ENCODE peak calls at places on chromosomes 4 and X, in eight cellular contexts. One of them, this sample, is unnamed.
A peak's percentile ranks its signal among the peaks of the same experiment; 100 is the strongest.

GRCh38 chrX:119605398-119605738 is 856 bp downstream of the NKRF start:
- DNase-seq in HTR-8/SVneo: no peak
- DNase-seq in right atrium auricular region: no peak
- DNase-seq in Peyer's patch: peak; percentile 58
- DNase-seq in lower leg skin: no peak
- DNase-seq in tibial artery: no peak
- DNase-seq in NCI-H2171: no peak
- DNase-seq in stimulated activated CD4-positive, alpha-beta T cell treated with anti-CD3 and anti-CD28 coated beads, Interleukin-2, amount 100 ng/mL, for 48 hours: no peak
- DNase-seq in this sample: no peak

GRCh38 chrX:48937065-48937907 is 18.5 kb upstream of the PIM2 start:
- DNase-seq in Peyer's patch: peak; percentile 96
- DNase-seq in HTR-8/SVneo: no peak
- DNase-seq in tibial artery: no peak
- DNase-seq in right atrium auricular region: no peak
- DNase-seq in stimulated activated CD4-positive, alpha-beta T cell treated with anti-CD3 and anti-CD28 coated beads, Interleukin-2, amount 100 ng/mL, for 48 hours: peak; percentile 87
- DNase-seq in NCI-H2171: no peak
- DNase-seq in lower leg skin: peak; percentile 91
- DNase-seq in this sample: no peak

GRCh38 chrX:110491846-110492620 is 133.4 kb downstream of the RTL9 start:
- DNase-seq in Peyer's patch: no peak
- DNase-seq in right atrium auricular region: no peak
- DNase-seq in HTR-8/SVneo: no peak
- DNase-seq in NCI-H2171: no peak
- DNase-seq in lower leg skin: no peak
- DNase-seq in tibial artery: no peak
- DNase-seq in stimulated activated CD4-positive, alpha-beta T cell treated with anti-CD3 and anti-CD28 coated beads, Interleukin-2, amount 100 ng/mL, for 48 hours: no peak
- DNase-seq in this sample: no peak

GRCh38 chrX:154458116-154458953 is at the start of gene PLXNA3:
- DNase-seq in stimulated activated CD4-positive, alpha-beta T cell treated with anti-CD3 and anti-CD28 coated beads, Interleukin-2, amount 100 ng/mL, for 48 hours: peak; percentile 58
- DNase-seq in tibial artery: no peak
- DNase-seq in Peyer's patch: peak; percentile 74
- DNase-seq in NCI-H2171: no peak
- DNase-seq in lower leg skin: no peak
- DNase-seq in HTR-8/SVneo: peak; percentile 21
- DNase-seq in right atrium auricular region: no peak
- DNase-seq in this sample: no peak

GRCh38 chr4:6470502-6471302 is 1.7 kb downstream of the PPP2R2C start:
- DNase-seq in Peyer's patch: peak; percentile 44
- DNase-seq in lower leg skin: peak; percentile 82
- DNase-seq in right atrium auricular region: peak; percentile 63
- DNase-seq in stimulated activated CD4-positive, alpha-beta T cell treated with anti-CD3 and anti-CD28 coated beads, Interleukin-2, amount 100 ng/mL, for 48 hours: no peak
- DNase-seq in NCI-H2171: no peak
- DNase-seq in tibial artery: peak; percentile 65
- DNase-seq in HTR-8/SVneo: no peak
- DNase-seq in this sample: no peak

GRCh38 chr4:171846232-171846631 is 33.0 kb downstream of the GALNTL6 start:
- DNase-seq in lower leg skin: no peak
- DNase-seq in tibial artery: no peak
- DNase-seq in NCI-H2171: no peak
- DNase-seq in right atrium auricular region: no peak
- DNase-seq in stimulated activated CD4-positive, alpha-beta T cell treated with anti-CD3 and anti-CD28 coated beads, Interleukin-2, amount 100 ng/mL, for 48 hours: no peak
- DNase-seq in Peyer's patch: peak; percentile 48
- DNase-seq in HTR-8/SVneo: peak; percentile 36
- DNase-seq in this sample: no peak

GRCh38 chr4:123599061-123599919 is 202.7 kb downstream of the SPRY1 start:
- DNase-seq in NCI-H2171: no peak
- DNase-seq in Peyer's patch: no peak
- DNase-seq in lower leg skin: no peak
- DNase-seq in right atrium auricular region: no peak
- DNase-seq in tibial artery: no peak
- DNase-seq in stimulated activated CD4-positive, alpha-beta T cell treated with anti-CD3 and anti-CD28 coated beads, Interleukin-2, amount 100 ng/mL, for 48 hours: no peak
- DNase-seq in HTR-8/SVneo: no peak
- DNase-seq in this sample: no peak

GRCh38 chr4:147017081-147017480 is 71.4 kb upstream of the TTC29 start:
- DNase-seq in lower leg skin: no peak
- DNase-seq in right atrium auricular region: no peak
- DNase-seq in HTR-8/SVneo: no peak
- DNase-seq in NCI-H2171: no peak
- DNase-seq in tibial artery: no peak
- DNase-seq in Peyer's patch: no peak
- DNase-seq in stimulated activated CD4-positive, alpha-beta T cell treated with anti-CD3 and anti-CD28 coated beads, Interleukin-2, amount 100 ng/mL, for 48 hours: no peak
- DNase-seq in this sample: no peak

GRCh38 chrX:13110427-13111324 is 66.3 kb upstream of the FAM9C start:
- DNase-seq in stimulated activated CD4-positive, alpha-beta T cell treated with anti-CD3 and anti-CD28 coated beads, Interleukin-2, amount 100 ng/mL, for 48 hours: no peak
- DNase-seq in Peyer's patch: peak; percentile 64
- DNase-seq in tibial artery: peak; percentile 83
- DNase-seq in right atrium auricular region: peak; percentile 85
- DNase-seq in HTR-8/SVneo: peak; percentile 66
- DNase-seq in lower leg skin: no peak
- DNase-seq in NCI-H2171: no peak
- DNase-seq in this sample: peak; percentile 15

GRCh38 chr4:17717301-17717700 is 64.1 kb downstream of the FAM184B start:
- DNase-seq in stimulated activated CD4-positive, alpha-beta T cell treated with anti-CD3 and anti-CD28 coated beads, Interleukin-2, amount 100 ng/mL, for 48 hours: no peak
- DNase-seq in HTR-8/SVneo: no peak
- DNase-seq in right atrium auricular region: no peak
- DNase-seq in Peyer's patch: no peak
- DNase-seq in NCI-H2171: no peak
- DNase-seq in lower leg skin: peak; percentile 10
- DNase-seq in tibial artery: no peak
- DNase-seq in this sample: peak; percentile 87

GRCh38 chr4:128322986-128323385 is 35.4 kb upstream of the PGRMC2 start:
- DNase-seq in HTR-8/SVneo: peak; percentile 53
- DNase-seq in NCI-H2171: no peak
- DNase-seq in Peyer's patch: no peak
- DNase-seq in stimulated activated CD4-positive, alpha-beta T cell treated with anti-CD3 and anti-CD28 coated beads, Interleukin-2, amount 100 ng/mL, for 48 hours: no peak
- DNase-seq in tibial artery: no peak
- DNase-seq in lower leg skin: no peak
- DNase-seq in right atrium auricular region: no peak
- DNase-seq in this sample: no peak

GRCh38 chr4:80124246-80125211 is 51.5 kb upstream of the ANTXR2 start:
- DNase-seq in NCI-H2171: no peak
- DNase-seq in right atrium auricular region: no peak
- DNase-seq in Peyer's patch: no peak
- DNase-seq in tibial artery: no peak
- DNase-seq in HTR-8/SVneo: no peak
- DNase-seq in lower leg skin: no peak
- DNase-seq in stimulated activated CD4-positive, alpha-beta T cell treated with anti-CD3 and anti-CD28 coated beads, Interleukin-2, amount 100 ng/mL, for 48 hours: no peak
- DNase-seq in this sample: no peak

GRCh38 chrX:109826954-109827708 is 94.1 kb upstream of the ACSL4 start:
- DNase-seq in Peyer's patch: no peak
- DNase-seq in HTR-8/SVneo: peak; percentile 26
- DNase-seq in tibial artery: no peak
- DNase-seq in NCI-H2171: no peak
- DNase-seq in lower leg skin: no peak
- DNase-seq in stimulated activated CD4-positive, alpha-beta T cell treated with anti-CD3 and anti-CD28 coated beads, Interleukin-2, amount 100 ng/mL, for 48 hours: no peak
- DNase-seq in right atrium auricular region: no peak
- DNase-seq in this sample: no peak

GRCh38 chr4:92303621-92304027 is at the start of gene GRID2:
- DNase-seq in stimulated activated CD4-positive, alpha-beta T cell treated with anti-CD3 and anti-CD28 coated beads, Interleukin-2, amount 100 ng/mL, for 48 hours: no peak
- DNase-seq in right atrium auricular region: no peak
- DNase-seq in lower leg skin: no peak
- DNase-seq in HTR-8/SVneo: peak; percentile 5
- DNase-seq in tibial artery: no peak
- DNase-seq in Peyer's patch: no peak
- DNase-seq in NCI-H2171: peak; percentile 37
- DNase-seq in this sample: peak; percentile 61

GRCh38 chr4:80322716-80323115 is 12.8 kb upstream of the CFAP299 start:
- DNase-seq in tibial artery: no peak
- DNase-seq in stimulated activated CD4-positive, alpha-beta T cell treated with anti-CD3 and anti-CD28 coated beads, Interleukin-2, amount 100 ng/mL, for 48 hours: no peak
- DNase-seq in right atrium auricular region: no peak
- DNase-seq in Peyer's patch: no peak
- DNase-seq in HTR-8/SVneo: no peak
- DNase-seq in lower leg skin: no peak
- DNase-seq in NCI-H2171: no peak
- DNase-seq in this sample: no peak

GRCh38 chr4:3484057-3484973 is 21.2 kb downstream of the DOK7 start:
- DNase-seq in tibial artery: peak; percentile 95
- DNase-seq in HTR-8/SVneo: no peak
- DNase-seq in Peyer's patch: peak; percentile 77
- DNase-seq in right atrium auricular region: peak; percentile 75
- DNase-seq in stimulated activated CD4-positive, alpha-beta T cell treated with anti-CD3 and anti-CD28 coated beads, Interleukin-2, amount 100 ng/mL, for 48 hours: no peak
- DNase-seq in NCI-H2171: no peak
- DNase-seq in lower leg skin: no peak
- DNase-seq in this sample: no peak

GRCh38 chr4:8076023-8076422 is 82.6 kb downstream of the ABLIM2 start:
- DNase-seq in HTR-8/SVneo: no peak
- DNase-seq in stimulated activated CD4-positive, alpha-beta T cell treated with anti-CD3 and anti-CD28 coated beads, Interleukin-2, amount 100 ng/mL, for 48 hours: no peak
- DNase-seq in Peyer's patch: no peak
- DNase-seq in tibial artery: no peak
- DNase-seq in right atrium auricular region: no peak
- DNase-seq in lower leg skin: no peak
- DNase-seq in NCI-H2171: no peak
- DNase-seq in this sample: no peak